ENCODE peak calls at places on chromosomes 5 and 9, in five cellular contexts. T is uterus, F is MM.1S, M is sigmoid colon, H is fibroblast of lung. V is an unnamed sample.

GRCh38 chr9:128103589-128103962 is 24.0 kb downstream of the PTGES2 start:
- DNase-seq in M (no peak), H (no peak), T (no peak), F (no peak), V (no peak)

GRCh38 chr5:13910637-13911288 is 33.7 kb downstream of the DNAH5 start:
- DNase-seq in T (no peak), H (no peak), F (no peak), M (no peak), V (no peak)

GRCh38 chr9:92176068-92176799 is 61.0 kb upstream of the SPTLC1 start:
- DNase-seq in F (no peak), H (no peak), T (no peak), M (no peak), V (no peak)

GRCh38 chr5:153490124-153491085 is at the start of gene GRIA1:
- DNase-seq in H (peak; percentile 28), M (no peak), T (no peak), F (no peak), V (no peak)

GRCh38 chr9:6433405-6433804 is 20.4 kb downstream of the UHRF2 start:
- DNase-seq in T (no peak), F (no peak), H (peak; percentile 28), M (no peak), V (no peak)

GRCh38 chr5:5298841-5299543 is 123.5 kb upstream of the ICE1 start:
- DNase-seq in M (no peak), H (no peak), F (no peak), T (no peak), V (peak; percentile 18)

GRCh38 chr5:42948961-42949347 is 91.2 kb downstream of the ANXA2R start:
- DNase-seq in T (no peak), M (no peak), F (no peak), H (peak; percentile 38), V (no peak)

GRCh38 chr5:27489701-27490100 is 451.3 kb upstream of the CDH9 start:
- DNase-seq in T (no peak), M (no peak), F (no peak), H (no peak), V (no peak)

GRCh38 chr5:173016621-173017046 is 33.1 kb downstream of the ATP6V0E1 start:
- DNase-seq in M (peak; percentile 74), H (peak; percentile 49), T (no peak), F (no peak), V (no peak)

GRCh38 chr9:17063535-17064135 is 71.2 kb upstream of the CNTLN start:
- DNase-seq in F (peak; percentile 39), T (no peak), H (peak; percentile 71), M (no peak), V (peak; percentile 41)

GRCh38 chr5:180643191-180643851 is 6.1 kb downstream of the FLT4 start:
- DNase-seq in F (no peak), M (no peak), T (no peak), H (no peak), V (no peak)

GRCh38 chr9:20732118-20732517 is 48.1 kb downstream of the FOCAD start:
- DNase-seq in F (no peak), H (no peak), M (no peak), T (no peak), V (no peak)

GRCh38 chr5:179732918-179733763 is 519 bp downstream of the MAML1 start:
- DNase-seq in T (peak; percentile 25), H (peak; percentile 40), M (peak; percentile 71), F (peak; percentile 26), V (peak; percentile 39)

GRCh38 chr5:130279386-130279785 is 375.1 kb downstream of the CHSY3 start:
- DNase-seq in M (no peak), T (no peak), F (no peak), H (no peak), V (no peak)

GRCh38 chr5:165161204-165161603 is 1655.8 kb downstream of the MAT2B start:
- DNase-seq in H (no peak), T (no peak), M (no peak), F (no peak), V (no peak)

GRCh38 chr9:131769361-131769760 is 29.5 kb upstream of the RAPGEF1 start:
- DNase-seq in M (no peak), T (no peak), H (no peak), F (no peak), V (no peak)

GRCh38 chr5:136906545-136906944 is 541.2 kb upstream of the TRPC7 start:
- DNase-seq in H (no peak), T (no peak), M (no peak), F (no peak), V (no peak)

GRCh38 chr5:143399616-143400540 is 3.6 kb downstream of the NR3C1 start:
- DNase-seq in F (no peak), M (no peak), H (peak; percentile 12), T (no peak), V (no peak)

DNA sequence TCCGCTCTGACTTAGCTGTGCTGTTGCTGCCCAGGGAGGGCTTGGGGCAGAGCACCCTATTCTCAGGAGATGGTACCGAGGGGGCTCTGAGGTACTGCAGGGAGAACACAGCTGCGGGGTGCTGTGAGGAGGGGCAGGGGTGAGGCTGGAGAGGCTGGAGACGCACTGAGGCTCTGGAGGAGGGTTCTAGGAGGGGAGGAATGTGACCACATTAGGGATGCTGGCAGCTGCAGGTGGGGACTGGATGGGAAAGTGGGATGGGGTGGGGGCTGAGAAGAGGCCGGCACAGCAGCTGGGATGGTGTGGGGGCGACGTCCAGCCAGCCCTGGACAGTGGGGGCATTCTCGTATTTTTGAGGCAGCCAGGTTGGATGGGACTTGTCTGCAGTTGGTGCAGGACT is 20.9 kb downstream of the NCS1 start:
- DNase-seq in M (no peak), F (no peak), H (no peak), T (no peak), V (no peak)
- H3K4me1 ChIP-seq in M (peaks cover 99% of the 10 kb centered on the region), F (no peaks in the 10 kb centered on the region), H (peaks cover 5% of the 10 kb centered on the region), T (peaks cover 35% of the 10 kb centered on the region), V (no peaks in the 10 kb centered on the region)

GRCh38 chr5:81505672-81506071 is 111.7 kb upstream of the ACOT12 start:
- DNase-seq in F (no peak), T (no peak), M (no peak), H (no peak), V (no peak)
- H3K4me3 ChIP-seq in F (no peak overlapping the region), T (no peak overlapping the region), M (no peak overlapping the region), H (no peak overlapping the region), V (no peak overlapping the region)

GRCh38 chr9:69093471-69094103 is 58.0 kb downstream of the FXN start:
- DNase-seq in M (no peak), T (no peak), F (no peak), H (no peak), V (peak; percentile 73)

GRCh38 chr9:69097923-69098593 is 62.5 kb downstream of the FXN start:
- DNase-seq in T (no peak), H (no peak), F (no peak), M (no peak), V (no peak)

GRCh38 chr9:69097053-69097452 is 61.5 kb downstream of the FXN start:
- DNase-seq in M (no peak), F (no peak), T (no peak), H (peak; percentile 85), V (peak; percentile 97)
- H3K27ac ChIP-seq in M (no peak overlapping the region), F (no peak overlapping the region), T (no peak overlapping the region), H (no peak overlapping the region), V (peak overlapping the region; percentile 72)

GRCh38 chr9:121294866-121295661 is 27.1 kb downstream of the GSN start:
- DNase-seq in M (peak; percentile 94), T (peak; percentile 82), H (peak; percentile 68), F (no peak), V (no peak)
- H3K4me1 ChIP-seq in M (peaks cover 94% of the 10 kb centered on the region), T (peaks cover 38% of the 10 kb centered on the region), H (peaks cover 11% of the 10 kb centered on the region), F (no peaks in the 10 kb centered on the region), V (peaks cover 2% of the 10 kb centered on the region)

GRCh38 chr5:74634611-74635286 is 5.8 kb downstream of the ENC1 start:
- DNase-seq in H (no peak), F (no peak), M (no peak), T (no peak), V (no peak)
- H3K4me3 ChIP-seq in H (no peak overlapping the region), F (no peak overlapping the region), M (no peak overlapping the region), T (no peak overlapping the region), V (no peak overlapping the region)